ENCODE peak calls at places on chromosomes 6 and 20, in ten cellular contexts. Q is astrocyte; O is GM12891; G is MCF 10A; M is T-helper 22 cell; H is stimulated activated CD4-positive, alpha-beta T cell treated with anti-CD3 and anti-CD28 coated beads, Interleukin-1b, Interleukin-23, amount 100 ng/mL, for 1 hour; C is AG04450; W is tibial nerve; V is activated B cell treated with CpG ODN at 0.5 μM for 24 hours; A is SHP77. X is an unnamed sample.

GRCh38 chr6:146770275-146770964 is 171.6 kb downstream of the ADGB start:
- DNase-seq in Q (no peak), O (no peak), G (no peak), M (no peak), H (no peak), C (no peak), W (no peak), V (no peak), A (no peak), X (no peak)

GRCh38 chr6:107108201-107108890 is 7.0 kb downstream of the BEND3 start:
- DNase-seq in Q (peak), O (no peak), G (peak), M (no peak), H (no peak), C (no peak), W (no peak), V (no peak), A (no peak), X (no peak)

GRCh38 chr6:42722497-42722896 is at the start of gene PRPH2:
- DNase-seq in Q (no peak), O (no peak), G (no peak), M (no peak), H (no peak), C (no peak), W (no peak), V (no peak), A (no peak), X (no peak)

GRCh38 chr6:2020909-2021308 is 224.5 kb downstream of the GMDS start:
- DNase-seq in Q (peak), O (no peak), G (peak), M (no peak), H (no peak), C (no peak), W (no peak), V (no peak), A (no peak), X (no peak)

GRCh38 chr6:169590376-169590939 is 111.4 kb downstream of the WDR27 start:
- DNase-seq in Q (no peak), O (no peak), G (no peak), M (no peak), H (no peak), C (no peak), W (no peak), V (no peak), A (no peak), X (no peak)

GRCh38 chr6:127554435-127555006 is 22.5 kb upstream of the C6orf58 start:
- DNase-seq in Q (peak), O (no peak), G (peak), M (no peak), H (no peak), C (no peak), W (no peak), V (no peak), A (peak), X (no peak)

GRCh38 chr20:62156592-62157386 is 13.2 kb downstream of the SS18L1 start:
- DNase-seq in Q (no peak), O (peak), G (peak), M (peak), H (peak), C (no peak), W (peak), V (peak), A (peak), X (peak)

GRCh38 chr6:22117663-22118062 is 179.2 kb downstream of the PRL start:
- DNase-seq in Q (no peak), O (no peak), G (no peak), M (no peak), H (no peak), C (no peak), W (no peak), V (no peak), A (no peak), X (no peak)

GRCh38 chr6:167576798-167577528 is 249.7 kb upstream of the AFDN start:
- DNase-seq in Q (no peak), O (no peak), G (no peak), M (no peak), H (no peak), C (no peak), W (peak), V (no peak), A (no peak), X (no peak)

GRCh38 chr6:13683038-13683437 is 28.6 kb downstream of the RANBP9 start:
- DNase-seq in Q (no peak), O (no peak), G (no peak), M (no peak), H (no peak), C (no peak), W (no peak), V (no peak), A (no peak), X (no peak)

GRCh38 chr20:44041001-44041400 is 126.3 kb downstream of the TOX2 start:
- DNase-seq in Q (no peak), O (no peak), G (no peak), M (no peak), H (no peak), C (no peak), W (no peak), V (no peak), A (no peak), X (no peak)

GRCh38 chr6:82176616-82177015 is 70.9 kb downstream of the IBTK start:
- DNase-seq in Q (no peak), O (no peak), G (no peak), M (no peak), H (no peak), C (no peak), W (no peak), V (no peak), A (no peak), X (no peak)

GRCh38 chr6:43579171-43579570 is 3.2 kb downstream of the POLH start:
- DNase-seq in Q (peak), O (no peak), G (no peak), M (no peak), H (no peak), C (no peak), W (no peak), V (no peak), A (no peak), X (no peak)

GRCh38 chr6:101011165-101011564 is 130.0 kb upstream of the ASCC3 start:
- DNase-seq in Q (no peak), O (no peak), G (peak), M (no peak), H (no peak), C (no peak), W (no peak), V (no peak), A (no peak), X (peak)

GRCh38 chr6:80094017-80094416 is 12.5 kb upstream of the BCKDHB start:
- DNase-seq in Q (peak), O (no peak), G (peak), M (no peak), H (no peak), C (no peak), W (no peak), V (no peak), A (no peak), X (peak)

GRCh38 chr6:158396136-158396535 is 83.9 kb downstream of the TULP4 start:
- DNase-seq in Q (no peak), O (no peak), G (no peak), M (no peak), H (no peak), C (no peak), W (no peak), V (no peak), A (no peak), X (no peak)